ENCODE peak calls at places on chromosomes 3 and 15, in seven cellular contexts. One of them, this sample, is unnamed.

GRCh38 chr15:91482799-91483198 is 370.7 kb upstream of the SLCO3A1 start:
- DNase-seq in mesenchymal stem cell: no peak
- DNase-seq in prostate gland: no peak
- DNase-seq in CD4-positive, CD25-positive, alpha-beta regulatory T cell: peak; percentile 90
- DNase-seq in CD4-positive, alpha-beta T cell: no peak
- DNase-seq in cardiac muscle cell: no peak
- DNase-seq in brain microvascular endothelial cell: no peak
- DNase-seq in this sample: no peak

GRCh38 chr3:48034000-48034516 is 17.8 kb upstream of the MAP4 start:
- DNase-seq in mesenchymal stem cell: peak; percentile 79
- DNase-seq in prostate gland: no peak
- DNase-seq in CD4-positive, CD25-positive, alpha-beta regulatory T cell: no peak
- DNase-seq in CD4-positive, alpha-beta T cell: no peak
- DNase-seq in cardiac muscle cell: peak; percentile 12
- DNase-seq in brain microvascular endothelial cell: peak; percentile 69
- DNase-seq in this sample: peak; percentile 24

GRCh38 chr3:39292961-39293360 is 13.1 kb upstream of the CX3CR1 start:
- DNase-seq in mesenchymal stem cell: no peak
- DNase-seq in prostate gland: no peak
- DNase-seq in CD4-positive, CD25-positive, alpha-beta regulatory T cell: no peak
- DNase-seq in CD4-positive, alpha-beta T cell: no peak
- DNase-seq in cardiac muscle cell: no peak
- DNase-seq in brain microvascular endothelial cell: no peak
- DNase-seq in this sample: no peak

GRCh38 chr3:112647122-112647521 is 6.2 kb upstream of the CCDC80 start:
- DNase-seq in mesenchymal stem cell: peak; percentile 81
- DNase-seq in prostate gland: no peak
- DNase-seq in CD4-positive, CD25-positive, alpha-beta regulatory T cell: no peak
- DNase-seq in CD4-positive, alpha-beta T cell: no peak
- DNase-seq in cardiac muscle cell: peak; percentile 41
- DNase-seq in brain microvascular endothelial cell: peak; percentile 89
- DNase-seq in this sample: no peak

GRCh38 chr3:197242784-197243432 is 55.5 kb downstream of the DLG1 start:
- DNase-seq in mesenchymal stem cell: no peak
- DNase-seq in prostate gland: no peak
- DNase-seq in CD4-positive, CD25-positive, alpha-beta regulatory T cell: no peak
- DNase-seq in CD4-positive, alpha-beta T cell: no peak
- DNase-seq in cardiac muscle cell: no peak
- DNase-seq in brain microvascular endothelial cell: no peak
- DNase-seq in this sample: no peak

GRCh38 chr3:140243536-140243935 is 308.6 kb downstream of the CLSTN2 start:
- DNase-seq in mesenchymal stem cell: no peak
- DNase-seq in prostate gland: no peak
- DNase-seq in CD4-positive, CD25-positive, alpha-beta regulatory T cell: no peak
- DNase-seq in CD4-positive, alpha-beta T cell: no peak
- DNase-seq in cardiac muscle cell: no peak
- DNase-seq in brain microvascular endothelial cell: no peak
- DNase-seq in this sample: no peak

GRCh38 chr3:23809294-23809693 is 3.5 kb downstream of the UBE2E1 start:
- DNase-seq in mesenchymal stem cell: peak; percentile 21
- DNase-seq in prostate gland: no peak
- DNase-seq in CD4-positive, CD25-positive, alpha-beta regulatory T cell: no peak
- DNase-seq in CD4-positive, alpha-beta T cell: no peak
- DNase-seq in cardiac muscle cell: no peak
- DNase-seq in brain microvascular endothelial cell: no peak
- DNase-seq in this sample: no peak

GRCh38 chr3:129820587-129820986 is 72.9 kb downstream of the TMCC1 start:
- DNase-seq in mesenchymal stem cell: no peak
- DNase-seq in prostate gland: no peak
- DNase-seq in CD4-positive, CD25-positive, alpha-beta regulatory T cell: no peak
- DNase-seq in CD4-positive, alpha-beta T cell: no peak
- DNase-seq in cardiac muscle cell: no peak
- DNase-seq in brain microvascular endothelial cell: no peak
- DNase-seq in this sample: no peak

GRCh38 chr15:40313531-40314398 is 6.0 kb upstream of the PLCB2 start:
- DNase-seq in mesenchymal stem cell: no peak
- DNase-seq in prostate gland: peak; percentile 62
- DNase-seq in CD4-positive, CD25-positive, alpha-beta regulatory T cell: peak; percentile 16
- DNase-seq in CD4-positive, alpha-beta T cell: no peak
- DNase-seq in cardiac muscle cell: peak; percentile 89
- DNase-seq in brain microvascular endothelial cell: no peak
- DNase-seq in this sample: peak; percentile 31

GRCh38 chr15:44194397-44195150 is 497 bp downstream of the FRMD5 start:
- DNase-seq in mesenchymal stem cell: peak; percentile 59
- DNase-seq in prostate gland: no peak
- DNase-seq in CD4-positive, CD25-positive, alpha-beta regulatory T cell: peak; percentile 40
- DNase-seq in CD4-positive, alpha-beta T cell: peak; percentile 49
- DNase-seq in cardiac muscle cell: peak; percentile 34
- DNase-seq in brain microvascular endothelial cell: peak; percentile 90
- DNase-seq in this sample: peak; percentile 14

GRCh38 chr3:61562042-61562809 is 855 bp downstream of the PTPRG start:
- DNase-seq in mesenchymal stem cell: peak; percentile 51
- DNase-seq in prostate gland: peak; percentile 8
- DNase-seq in CD4-positive, CD25-positive, alpha-beta regulatory T cell: peak; percentile 4
- DNase-seq in CD4-positive, alpha-beta T cell: no peak
- DNase-seq in cardiac muscle cell: peak; percentile 49
- DNase-seq in brain microvascular endothelial cell: no peak
- DNase-seq in this sample: no peak

GRCh38 chr3:176663819-176664218 is 533.5 kb downstream of the TBL1XR1 start:
- DNase-seq in mesenchymal stem cell: peak; percentile 79
- DNase-seq in prostate gland: peak; percentile 4
- DNase-seq in CD4-positive, CD25-positive, alpha-beta regulatory T cell: no peak
- DNase-seq in CD4-positive, alpha-beta T cell: no peak
- DNase-seq in cardiac muscle cell: peak; percentile 44
- DNase-seq in brain microvascular endothelial cell: peak; percentile 29
- DNase-seq in this sample: no peak

GRCh38 chr3:189641776-189642175 is 10.6 kb downstream of the TP63 start:
- DNase-seq in mesenchymal stem cell: no peak
- DNase-seq in prostate gland: no peak
- DNase-seq in CD4-positive, CD25-positive, alpha-beta regulatory T cell: peak; percentile 6
- DNase-seq in CD4-positive, alpha-beta T cell: no peak
- DNase-seq in cardiac muscle cell: no peak
- DNase-seq in brain microvascular endothelial cell: no peak
- DNase-seq in this sample: peak; percentile 31

GRCh38 chr15:48802867-48803266 is 8.0 kb downstream of the CEP152 start:
- DNase-seq in mesenchymal stem cell: peak; percentile 91
- DNase-seq in prostate gland: no peak
- DNase-seq in CD4-positive, CD25-positive, alpha-beta regulatory T cell: no peak
- DNase-seq in CD4-positive, alpha-beta T cell: no peak
- DNase-seq in cardiac muscle cell: no peak
- DNase-seq in brain microvascular endothelial cell: peak; percentile 94
- DNase-seq in this sample: peak; percentile 56

GRCh38 chr15:45704329-45705249 is 69.8 kb downstream of the SQOR start:
- DNase-seq in mesenchymal stem cell: peak; percentile 83
- DNase-seq in prostate gland: no peak
- DNase-seq in CD4-positive, CD25-positive, alpha-beta regulatory T cell: no peak
- DNase-seq in CD4-positive, alpha-beta T cell: no peak
- DNase-seq in cardiac muscle cell: peak; percentile 74
- DNase-seq in brain microvascular endothelial cell: peak; percentile 20
- DNase-seq in this sample: no peak

GRCh38 chr3:112101946-112102345 is 15.8 kb downstream of the C3orf52 start:
- DNase-seq in mesenchymal stem cell: peak; percentile 66
- DNase-seq in prostate gland: no peak
- DNase-seq in CD4-positive, CD25-positive, alpha-beta regulatory T cell: no peak
- DNase-seq in CD4-positive, alpha-beta T cell: no peak
- DNase-seq in cardiac muscle cell: no peak
- DNase-seq in brain microvascular endothelial cell: peak; percentile 85
- DNase-seq in this sample: peak; percentile 91

GRCh38 chr3:42066516-42067181 is 24.5 kb upstream of the TRAK1 start:
- DNase-seq in mesenchymal stem cell: peak; percentile 89
- DNase-seq in prostate gland: no peak
- DNase-seq in CD4-positive, CD25-positive, alpha-beta regulatory T cell: no peak
- DNase-seq in CD4-positive, alpha-beta T cell: no peak
- DNase-seq in cardiac muscle cell: no peak
- DNase-seq in brain microvascular endothelial cell: peak; percentile 81
- DNase-seq in this sample: no peak

GRCh38 chr3:46082849-46083248 is 55.6 kb upstream of the XCR1 start:
- DNase-seq in mesenchymal stem cell: no peak
- DNase-seq in prostate gland: peak; percentile 37
- DNase-seq in CD4-positive, CD25-positive, alpha-beta regulatory T cell: no peak
- DNase-seq in CD4-positive, alpha-beta T cell: no peak
- DNase-seq in cardiac muscle cell: no peak
- DNase-seq in brain microvascular endothelial cell: no peak
- DNase-seq in this sample: peak; percentile 91

GRCh38 chr3:98326036-98326435 is 27.6 kb upstream of the OR5K4 start:
- DNase-seq in mesenchymal stem cell: no peak
- DNase-seq in prostate gland: no peak
- DNase-seq in CD4-positive, CD25-positive, alpha-beta regulatory T cell: no peak
- DNase-seq in CD4-positive, alpha-beta T cell: no peak
- DNase-seq in cardiac muscle cell: no peak
- DNase-seq in brain microvascular endothelial cell: no peak
- DNase-seq in this sample: no peak
- H3K27ac ChIP-seq in mesenchymal stem cell: no peak overlapping the region
- H3K27ac ChIP-seq in prostate gland: no peak overlapping the region
- H3K27ac ChIP-seq in CD4-positive, CD25-positive, alpha-beta regulatory T cell: no peak overlapping the region
- H3K27ac ChIP-seq in CD4-positive, alpha-beta T cell: no peak overlapping the region
- H3K27ac ChIP-seq in cardiac muscle cell: no peak overlapping the region
- H3K27ac ChIP-seq in brain microvascular endothelial cell: no peak overlapping the region
- H3K27ac ChIP-seq in this sample: no peak overlapping the region

GRCh38 chr3:138578141-138578540 is 15.9 kb downstream of the CEP70 start:
- DNase-seq in mesenchymal stem cell: no peak
- DNase-seq in prostate gland: no peak
- DNase-seq in CD4-positive, CD25-positive, alpha-beta regulatory T cell: peak; percentile 56
- DNase-seq in CD4-positive, alpha-beta T cell: no peak
- DNase-seq in cardiac muscle cell: no peak
- DNase-seq in brain microvascular endothelial cell: no peak
- DNase-seq in this sample: no peak
- H3K27ac ChIP-seq in mesenchymal stem cell: no peak overlapping the region
- H3K27ac ChIP-seq in prostate gland: no peak overlapping the region
- H3K27ac ChIP-seq in CD4-positive, CD25-positive, alpha-beta regulatory T cell: no peak overlapping the region
- H3K27ac ChIP-seq in CD4-positive, alpha-beta T cell: no peak overlapping the region
- H3K27ac ChIP-seq in cardiac muscle cell: no peak overlapping the region
- H3K27ac ChIP-seq in brain microvascular endothelial cell: no peak overlapping the region
- H3K27ac ChIP-seq in this sample: no peak overlapping the region

GRCh38 chr3:4900298-4900697 is 78.9 kb upstream of the BHLHE40 start:
- DNase-seq in mesenchymal stem cell: no peak
- DNase-seq in prostate gland: no peak
- DNase-seq in CD4-positive, CD25-positive, alpha-beta regulatory T cell: no peak
- DNase-seq in CD4-positive, alpha-beta T cell: no peak
- DNase-seq in cardiac muscle cell: no peak
- DNase-seq in brain microvascular endothelial cell: no peak
- DNase-seq in this sample: no peak

GRCh38 chr3:4895848-4896247 is 83.4 kb upstream of the BHLHE40 start:
- DNase-seq in mesenchymal stem cell: no peak
- DNase-seq in prostate gland: no peak
- DNase-seq in CD4-positive, CD25-positive, alpha-beta regulatory T cell: no peak
- DNase-seq in CD4-positive, alpha-beta T cell: no peak
- DNase-seq in cardiac muscle cell: no peak
- DNase-seq in brain microvascular endothelial cell: no peak
- DNase-seq in this sample: no peak

GRCh38 chr3:4899654-4900236 is 79.5 kb upstream of the BHLHE40 start:
- DNase-seq in mesenchymal stem cell: no peak
- DNase-seq in prostate gland: no peak
- DNase-seq in CD4-positive, CD25-positive, alpha-beta regulatory T cell: no peak
- DNase-seq in CD4-positive, alpha-beta T cell: no peak
- DNase-seq in cardiac muscle cell: no peak
- DNase-seq in brain microvascular endothelial cell: no peak
- DNase-seq in this sample: no peak

GRCh38 chr3:4898454-4899313 is 80.6 kb upstream of the BHLHE40 start:
- DNase-seq in mesenchymal stem cell: peak; percentile 73
- DNase-seq in prostate gland: no peak
- DNase-seq in CD4-positive, CD25-positive, alpha-beta regulatory T cell: peak; percentile 41
- DNase-seq in CD4-positive, alpha-beta T cell: no peak
- DNase-seq in cardiac muscle cell: no peak
- DNase-seq in brain microvascular endothelial cell: peak; percentile 70
- DNase-seq in this sample: no peak

GRCh38 chr3:4897765-4898453 is 81.3 kb upstream of the BHLHE40 start:
- DNase-seq in mesenchymal stem cell: peak; percentile 23
- DNase-seq in prostate gland: no peak
- DNase-seq in CD4-positive, CD25-positive, alpha-beta regulatory T cell: no peak
- DNase-seq in CD4-positive, alpha-beta T cell: no peak
- DNase-seq in cardiac muscle cell: no peak
- DNase-seq in brain microvascular endothelial cell: no peak
- DNase-seq in this sample: no peak
- H3K27ac ChIP-seq in mesenchymal stem cell: peak overlapping the region; percentile 39
- H3K27ac ChIP-seq in prostate gland: peak overlapping the region; percentile 45
- H3K27ac ChIP-seq in CD4-positive, CD25-positive, alpha-beta regulatory T cell: no peak overlapping the region
- H3K27ac ChIP-seq in CD4-positive, alpha-beta T cell: no peak overlapping the region
- H3K27ac ChIP-seq in cardiac muscle cell: no peak overlapping the region
- H3K27ac ChIP-seq in brain microvascular endothelial cell: peak overlapping the region; percentile 40
- H3K27ac ChIP-seq in this sample: no peak overlapping the region

GRCh38 chr3:127650236-127650635 is 21.3 kb downstream of the PODXL2 start:
- DNase-seq in mesenchymal stem cell: no peak
- DNase-seq in prostate gland: no peak
- DNase-seq in CD4-positive, CD25-positive, alpha-beta regulatory T cell: no peak
- DNase-seq in CD4-positive, alpha-beta T cell: no peak
- DNase-seq in cardiac muscle cell: no peak
- DNase-seq in brain microvascular endothelial cell: no peak
- DNase-seq in this sample: no peak
- H3K27ac ChIP-seq in mesenchymal stem cell: no peak overlapping the region
- H3K27ac ChIP-seq in prostate gland: no peak overlapping the region
- H3K27ac ChIP-seq in CD4-positive, CD25-positive, alpha-beta regulatory T cell: no peak overlapping the region
- H3K27ac ChIP-seq in CD4-positive, alpha-beta T cell: no peak overlapping the region
- H3K27ac ChIP-seq in cardiac muscle cell: no peak overlapping the region
- H3K27ac ChIP-seq in brain microvascular endothelial cell: no peak overlapping the region
- H3K27ac ChIP-seq in this sample: no peak overlapping the region

GRCh38 chr3:154214320-154214719 is 93.1 kb downstream of the ARHGEF26 start:
- DNase-seq in mesenchymal stem cell: no peak
- DNase-seq in prostate gland: no peak
- DNase-seq in CD4-positive, CD25-positive, alpha-beta regulatory T cell: no peak
- DNase-seq in CD4-positive, alpha-beta T cell: no peak
- DNase-seq in cardiac muscle cell: no peak
- DNase-seq in brain microvascular endothelial cell: no peak
- DNase-seq in this sample: no peak

GRCh38 chr3:154210986-154211385 is 89.8 kb downstream of the ARHGEF26 start:
- DNase-seq in mesenchymal stem cell: no peak
- DNase-seq in prostate gland: no peak
- DNase-seq in CD4-positive, CD25-positive, alpha-beta regulatory T cell: no peak
- DNase-seq in CD4-positive, alpha-beta T cell: no peak
- DNase-seq in cardiac muscle cell: no peak
- DNase-seq in brain microvascular endothelial cell: no peak
- DNase-seq in this sample: no peak

DNA sequence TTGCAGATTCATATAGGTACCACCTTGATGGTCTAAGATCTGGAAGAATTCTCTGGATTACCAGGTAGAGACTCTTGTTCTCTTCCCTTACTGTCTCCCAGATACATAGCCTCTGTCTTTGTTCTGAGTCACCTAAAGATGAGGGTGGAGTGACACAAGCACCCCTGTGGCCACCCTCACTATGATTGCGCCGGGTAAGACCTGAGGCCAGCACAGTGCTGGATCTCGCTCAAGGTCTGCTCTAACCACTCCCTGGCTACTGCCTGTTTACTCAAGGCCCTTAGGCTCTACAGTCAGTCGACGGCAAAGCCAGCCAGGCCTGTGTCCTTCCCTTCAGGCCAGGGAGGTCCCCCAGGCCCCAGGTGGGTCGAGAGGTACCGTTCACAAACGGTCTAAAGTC is 88.3 kb downstream of the ARHGEF26 start:
- DNase-seq in mesenchymal stem cell: no peak
- DNase-seq in prostate gland: no peak
- DNase-seq in CD4-positive, CD25-positive, alpha-beta regulatory T cell: no peak
- DNase-seq in CD4-positive, alpha-beta T cell: no peak
- DNase-seq in cardiac muscle cell: no peak
- DNase-seq in brain microvascular endothelial cell: no peak
- DNase-seq in this sample: no peak
- H3K27ac ChIP-seq in mesenchymal stem cell: no peak overlapping the region
- H3K27ac ChIP-seq in prostate gland: no peak overlapping the region
- H3K27ac ChIP-seq in CD4-positive, CD25-positive, alpha-beta regulatory T cell: no peak overlapping the region
- H3K27ac ChIP-seq in CD4-positive, alpha-beta T cell: no peak overlapping the region
- H3K27ac ChIP-seq in cardiac muscle cell: no peak overlapping the region
- H3K27ac ChIP-seq in brain microvascular endothelial cell: no peak overlapping the region
- H3K27ac ChIP-seq in this sample: no peak overlapping the region

GRCh38 chr15:66883322-66883911 is 181.4 kb downstream of the SMAD6 start:
- DNase-seq in mesenchymal stem cell: peak; percentile 99
- DNase-seq in prostate gland: peak; percentile 77
- DNase-seq in CD4-positive, CD25-positive, alpha-beta regulatory T cell: no peak
- DNase-seq in CD4-positive, alpha-beta T cell: no peak
- DNase-seq in cardiac muscle cell: peak; percentile 83
- DNase-seq in brain microvascular endothelial cell: peak; percentile 99
- DNase-seq in this sample: peak; percentile 92
- H3K27ac ChIP-seq in mesenchymal stem cell: peak overlapping the region; percentile 91
- H3K27ac ChIP-seq in prostate gland: peak overlapping the region; percentile 12
- H3K27ac ChIP-seq in CD4-positive, CD25-positive, alpha-beta regulatory T cell: no peak overlapping the region
- H3K27ac ChIP-seq in CD4-positive, alpha-beta T cell: no peak overlapping the region
- H3K27ac ChIP-seq in cardiac muscle cell: peak overlapping the region; percentile 81
- H3K27ac ChIP-seq in brain microvascular endothelial cell: peak overlapping the region; percentile 19
- H3K27ac ChIP-seq in this sample: peak overlapping the region; percentile 44